ENCODE peak calls at places on chromosomes 6 and 20, in eight cellular contexts. N is foreskin fibroblast, U is cardiac fibroblast, K is brain microvascular endothelial cell, L is AG09319, J is GM06990, W is right lobe of liver, V is psoas muscle. X is an unnamed sample.
A peak's percentile ranks its signal among the peaks of the same experiment; 100 is the strongest.

GRCh38 chr20:45934587-45935415 is at the start of gene PCIF1:
- DNase-seq in V (peak; percentile 99), L (peak; percentile 95), U (peak; percentile 99), J (peak; percentile 97), N (peak; percentile 97), K (peak; percentile 98), W (peak; percentile 99), X (peak; percentile 99)

GRCh38 chr20:40223818-40224217 is 465.2 kb downstream of the MAFB start:
- DNase-seq in N (no peak), W (no peak), K (no peak), J (no peak), U (no peak), L (no peak), V (no peak), X (no peak)

GRCh38 chr6:38933426-38933825 is 115.2 kb upstream of the GLP1R start:
- DNase-seq in L (no peak), W (no peak), K (peak; percentile 42), U (peak; percentile 47), V (no peak), N (peak; percentile 1), J (no peak), X (no peak)

GRCh38 chr20:43529051-43529450 is 21.6 kb downstream of the L3MBTL1 start:
- DNase-seq in J (no peak), K (no peak), V (no peak), N (no peak), L (no peak), W (no peak), U (no peak), X (no peak)

GRCh38 chr6:80522556-80522955 is 416.1 kb downstream of the BCKDHB start:
- DNase-seq in J (no peak), K (no peak), L (no peak), W (no peak), N (no peak), U (peak; percentile 57), V (no peak), X (no peak)

GRCh38 chr6:158283304-158284005 is 28.8 kb upstream of the TULP4 start:
- DNase-seq in V (no peak), L (no peak), W (no peak), N (no peak), U (peak; percentile 61), K (peak; percentile 64), J (no peak), X (peak; percentile 62)

GRCh38 chr20:46057856-46058655 is 29.0 kb downstream of the SLC12A5 start:
- DNase-seq in W (no peak), V (peak; percentile 78), K (peak; percentile 34), U (peak; percentile 52), J (no peak), N (peak; percentile 56), L (no peak), X (peak; percentile 71)

GRCh38 chr20:62405108-62405980 is 1.7 kb downstream of the CABLES2 start:
- DNase-seq in L (no peak), J (no peak), W (no peak), K (peak; percentile 35), N (peak; percentile 58), U (peak; percentile 75), V (peak; percentile 78), X (peak; percentile 78)

GRCh38 chr6:159727717-159728440 is 573 bp downstream of the WTAP start:
- DNase-seq in W (no peak), K (peak; percentile 11), L (no peak), U (peak; percentile 47), N (no peak), V (no peak), J (no peak), X (peak; percentile 75)

GRCh38 chr20:3818155-3819151 is 1.9 kb upstream of the AP5S1 start:
- DNase-seq in U (peak; percentile 89), W (peak; percentile 82), K (peak; percentile 76), J (no peak), N (peak; percentile 78), L (no peak), V (peak; percentile 80), X (peak; percentile 78)

GRCh38 chr6:107460074-107460631 is 789 bp upstream of the PDSS2 start:
- DNase-seq in J (no peak), L (no peak), N (no peak), U (no peak), W (no peak), K (no peak), V (no peak), X (no peak)

GRCh38 chr6:106085984-106086832 is at the start of gene PRDM1:
- DNase-seq in W (peak; percentile 74), V (peak; percentile 86), N (peak; percentile 88), J (peak; percentile 89), K (no peak), L (no peak), U (peak; percentile 86), X (peak; percentile 58)

GRCh38 chr6:154751020-154751800 is 18.0 kb downstream of the SCAF8 start:
- DNase-seq in L (no peak), J (no peak), U (no peak), N (no peak), W (no peak), V (no peak), K (no peak), X (no peak)

GRCh38 chr6:125014157-125014957 is 52.1 kb downstream of the RNF217 start:
- DNase-seq in U (peak; percentile 81), J (no peak), L (peak; percentile 29), N (peak; percentile 38), V (no peak), W (no peak), K (peak; percentile 65), X (no peak)

GRCh38 chr20:38973546-38974120 is 11.5 kb downstream of the DHX35 start:
- DNase-seq in K (peak; percentile 21), N (peak; percentile 40), V (no peak), W (peak; percentile 60), L (no peak), J (no peak), U (peak; percentile 54), X (no peak)

GRCh38 chr6:68279793-68280557 is 355.1 kb upstream of the ADGRB3 start:
- DNase-seq in U (peak; percentile 46), N (peak; percentile 9), W (no peak), K (peak; percentile 45), L (no peak), J (no peak), V (no peak), X (no peak)

GRCh38 chr6:12884983-12885382 is 168.4 kb downstream of the PHACTR1 start:
- DNase-seq in V (no peak), W (no peak), U (no peak), N (no peak), K (no peak), J (no peak), L (no peak), X (no peak)

GRCh38 chr20:47297746-47298145 is 58.8 kb downstream of the ZMYND8 start:
- DNase-seq in V (no peak), K (no peak), L (no peak), U (no peak), W (no peak), J (no peak), N (no peak), X (no peak)

GRCh38 chr20:44038681-44039123 is 124.0 kb downstream of the TOX2 start:
- DNase-seq in J (no peak), K (no peak), U (no peak), W (no peak), V (no peak), L (no peak), N (no peak), X (peak; percentile 88)

GRCh38 chr6:151675746-151676459 is 131.6 kb upstream of the ESR1 start:
- DNase-seq in L (no peak), W (peak; percentile 68), U (peak; percentile 55), J (peak; percentile 51), K (no peak), V (no peak), N (no peak), X (peak; percentile 50)

GRCh38 chr20:4875578-4876067 is 125.7 kb downstream of the SLC23A2 start:
- DNase-seq in J (peak; percentile 75), W (peak; percentile 40), L (no peak), V (no peak), K (no peak), N (no peak), U (no peak), X (no peak)

GRCh38 chr20:36154696-36155628 is at the start of gene EPB41L1:
- DNase-seq in N (no peak), L (no peak), V (no peak), J (no peak), K (no peak), U (no peak), W (peak; percentile 54), X (peak; percentile 53)

GRCh38 chr6:15638373-15638772 is 24.5 kb downstream of the DTNBP1 start:
- DNase-seq in W (no peak), J (no peak), L (no peak), V (no peak), U (no peak), K (no peak), N (no peak), X (no peak)

GRCh38 chr6:15643542-15643941 is 19.3 kb downstream of the DTNBP1 start:
- DNase-seq in L (no peak), N (no peak), V (no peak), K (no peak), J (no peak), U (no peak), W (no peak), X (no peak)

GRCh38 chr6:15644904-15645303 is 17.9 kb downstream of the DTNBP1 start:
- DNase-seq in N (no peak), W (no peak), V (no peak), K (no peak), U (no peak), J (no peak), L (no peak), X (no peak)

DNA sequence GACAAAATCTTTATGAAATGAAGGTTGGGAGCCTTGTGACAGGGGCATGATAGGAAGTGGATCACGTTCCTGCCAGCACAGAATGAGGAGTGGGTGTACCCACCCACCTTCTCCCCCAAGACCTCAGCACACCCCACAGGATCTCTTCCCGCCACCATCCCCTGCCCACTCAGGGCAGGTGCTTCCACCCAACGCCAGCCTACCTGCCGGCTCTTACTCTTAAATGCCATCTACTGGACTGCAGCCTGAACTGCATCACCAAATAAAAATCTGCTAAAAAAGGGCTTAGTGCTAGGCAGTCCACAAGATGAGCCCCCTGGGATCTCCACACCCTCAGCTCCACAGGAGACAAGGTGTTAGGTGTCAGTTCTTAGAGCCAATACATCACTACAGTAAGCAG is 20.6 kb downstream of the DTNBP1 start:
- DNase-seq in N (no peak), L (no peak), J (no peak), K (no peak), U (no peak), V (no peak), W (no peak), X (no peak)
- TF ChIP-seq CTCF in N (peak; percentile 21), L (peak; percentile 4), J (peak; percentile 27), K (peak; percentile 61), U (peak; percentile 50), V (no peak), W (peak; percentile 14), X (no peak)

GRCh38 chr20:1325173-1326030 is 3.5 kb downstream of the SDCBP2 start:
- DNase-seq in U (peak; percentile 99), K (peak; percentile 96), V (peak; percentile 99), W (peak; percentile 98), L (peak; percentile 94), J (peak; percentile 95), N (peak; percentile 95), X (peak; percentile 98)
- TF ChIP-seq CTCF in U (no peak), K (peak; percentile 31), V (no peak), W (no peak), L (no peak), J (no peak), N (no peak), X (no peak)

GRCh38 chr6:130293800-130294199 is 71.0 kb upstream of the SAMD3 start:
- DNase-seq in W (no peak), U (peak; percentile 78), K (peak; percentile 79), V (no peak), J (no peak), N (peak; percentile 70), L (peak; percentile 49), X (peak; percentile 25)
- TF ChIP-seq CTCF in W (peak; percentile 44), U (peak; percentile 75), K (peak; percentile 89), V (no peak), J (peak; percentile 81), N (peak; percentile 71), L (peak; percentile 86), X (peak; percentile 32)

GRCh38 chr6:97726378-97726777 is 443.4 kb upstream of the MMS22L start:
- DNase-seq in W (no peak), N (no peak), V (no peak), K (no peak), J (no peak), U (no peak), L (no peak), X (peak; percentile 19)
- TF ChIP-seq CTCF in W (no peak), N (no peak), V (no peak), K (peak; percentile 43), J (no peak), U (no peak), L (no peak), X (no peak)

X was measured in glutamatergic neuron.